ENCODE peak calls at places on chromosomes 7 and 10, in four cellular contexts. C is K562, D is WTC11, X is H1. M is an unnamed sample.

GRCh38 chr10:68406111-68406814 is 814 bp downstream of the RUFY2 start:
- DNase-seq in C (peak), D (peak), X (no peak), M (peak)

GRCh38 chr10:16466001-16466400 is 29.2 kb downstream of the PTER start:
- DNase-seq in C (no peak), D (no peak), X (no peak), M (no peak)

GRCh38 chr10:127398140-127398966 is 150.8 kb upstream of the NPS start:
- DNase-seq in C (no peak), D (no peak), X (no peak), M (peak)

GRCh38 chr7:112252141-112252540 is 45.6 kb downstream of the ZNF277 start:
- DNase-seq in C (no peak), D (no peak), X (no peak), M (no peak)

GRCh38 chr10:70277396-70278030 is 6.3 kb downstream of the NPFFR1 start:
- DNase-seq in C (no peak), D (no peak), X (no peak), M (no peak)

GRCh38 chr10:114499630-114500190 is 95.4 kb upstream of the AFAP1L2 start:
- DNase-seq in C (no peak), D (no peak), X (no peak), M (no peak)

GRCh38 chr7:151342102-151342646 is 562 bp downstream of the NUB1 start:
- DNase-seq in C (no peak), D (no peak), X (no peak), M (no peak)

GRCh38 chr7:114554781-114555537 is 140.3 kb downstream of the FOXP2 start:
- DNase-seq in C (no peak), D (no peak), X (no peak), M (no peak)

GRCh38 chr10:101834341-101834740 is 9.3 kb downstream of the KCNIP2 start:
- DNase-seq in C (peak), D (no peak), X (no peak), M (no peak)

GRCh38 chr10:83666762-83667161 is 472.5 kb upstream of the GHITM start:
- DNase-seq in C (no peak), D (no peak), X (no peak), M (no peak)

GRCh38 chr7:16954326-16954725 is 72.5 kb upstream of the AGR3 start:
- DNase-seq in C (no peak), D (no peak), X (no peak), M (no peak)

GRCh38 chr10:2619472-2619871 is 447.9 kb upstream of the PFKP start:
- DNase-seq in C (peak), D (peak), X (no peak), M (peak)

GRCh38 chr10:6729071-6729773 is 149.1 kb upstream of the PRKCQ start:
- DNase-seq in C (no peak), D (no peak), X (no peak), M (no peak)

GRCh38 chr7:80942261-80943041 is 23.6 kb upstream of the SEMA3C start:
- DNase-seq in C (no peak), D (peak), X (peak), M (peak)

GRCh38 chr7:111240371-111240770 is 149.4 kb downstream of the LRRN3 start:
- DNase-seq in C (no peak), D (no peak), X (no peak), M (no peak)

GRCh38 chr7:13240349-13240748 is 552.9 kb downstream of the ARL4A start:
- DNase-seq in C (no peak), D (no peak), X (no peak), M (no peak)

GRCh38 chr7:139991267-139991666 is 71.5 kb downstream of the PARP12 start:
- DNase-seq in C (no peak), D (no peak), X (no peak), M (no peak)

GRCh38 chr10:82874671-82875070 is 999.7 kb downstream of the NRG3 start:
- DNase-seq in C (no peak), D (no peak), X (no peak), M (no peak)

GRCh38 chr7:42833411-42833810 is 78.5 kb downstream of the C7orf25 start:
- DNase-seq in C (no peak), D (no peak), X (no peak), M (no peak)

GRCh38 chr10:46228076-46229071 is 58.4 kb upstream of the ANTXRL start:
- DNase-seq in C (peak), D (peak), X (peak), M (peak)

GRCh38 chr10:13890617-13891541 is 304.1 kb downstream of the PRPF18 start:
- DNase-seq in C (no peak), D (no peak), X (no peak), M (peak)

GRCh38 chr7:27605689-27606269 is 56.9 kb downstream of the HIBADH start:
- DNase-seq in C (no peak), D (no peak), X (no peak), M (no peak)

GRCh38 chr10:79162861-79163662 is 94.3 kb downstream of the ZMIZ1 start:
- DNase-seq in C (no peak), D (no peak), X (no peak), M (no peak)

GRCh38 chr10:22652988-22653431 is 61.4 kb downstream of the PIP4K2A start:
- DNase-seq in C (no peak), D (no peak), X (no peak), M (no peak)

GRCh38 chr7:38777609-38778008 is 131.4 kb downstream of the VPS41 start:
- DNase-seq in C (no peak), D (no peak), X (no peak), M (no peak)

GRCh38 chr10:73886625-73887024 is 12.3 kb upstream of the CAMK2G start:
- DNase-seq in C (no peak), D (no peak), X (no peak), M (no peak)
- TF ChIP-seq TEAD4 in C (no peak), D (no peak), X (no peak), M (no peak)

GRCh38 chr10:618229-618989 is 71.1 kb downstream of the DIP2C start:
- DNase-seq in C (no peak), D (no peak), X (no peak), M (no peak)
- TF ChIP-seq TEAD4 in C (no peak), D (no peak), X (no peak), M (no peak)

DNA sequence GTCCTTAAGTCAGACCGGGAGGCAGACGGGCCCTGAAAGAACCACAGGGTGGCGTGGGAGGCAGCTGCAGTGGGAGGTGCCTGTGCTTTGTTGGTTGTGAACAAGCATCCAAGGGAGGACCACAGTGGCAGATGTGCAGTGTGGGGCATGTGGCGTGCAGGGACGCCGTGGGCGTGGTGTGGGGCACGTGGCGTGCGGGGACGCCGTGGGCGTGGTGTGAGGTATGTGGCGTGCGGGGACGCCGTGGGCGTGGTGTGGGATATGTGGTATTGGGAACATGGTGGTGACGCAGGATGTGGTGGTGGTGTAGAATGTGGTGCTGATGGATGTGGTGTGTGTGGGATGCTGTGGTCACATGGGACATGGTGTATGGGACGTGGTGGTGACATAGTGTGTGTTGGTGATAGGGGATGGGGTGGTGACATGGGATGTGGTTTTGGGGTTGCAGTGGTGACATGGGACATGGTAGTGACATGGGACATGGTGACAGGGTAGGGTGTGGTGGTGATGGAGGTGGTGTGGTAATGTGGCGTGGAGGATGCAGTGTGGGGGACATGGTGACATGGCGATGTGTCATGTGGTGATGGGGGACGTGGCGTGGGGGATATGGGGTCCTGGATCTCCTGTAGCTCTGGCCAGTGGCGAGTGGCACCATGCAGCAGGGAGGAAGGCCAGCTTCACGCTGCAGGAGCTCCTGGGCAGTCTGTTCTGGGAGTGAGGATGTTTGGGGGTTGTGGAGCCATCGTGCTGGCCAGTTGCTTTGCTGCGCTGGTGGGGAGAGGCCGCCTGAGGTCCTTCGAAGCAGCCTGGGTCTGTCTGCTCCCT is 78.8 kb downstream of the INPP5A start:
- DNase-seq in C (no peak), D (no peak), X (no peak), M (no peak)
- TF ChIP-seq TEAD4 in C (no peak), D (no peak), X (no peak), M (no peak)

DNA sequence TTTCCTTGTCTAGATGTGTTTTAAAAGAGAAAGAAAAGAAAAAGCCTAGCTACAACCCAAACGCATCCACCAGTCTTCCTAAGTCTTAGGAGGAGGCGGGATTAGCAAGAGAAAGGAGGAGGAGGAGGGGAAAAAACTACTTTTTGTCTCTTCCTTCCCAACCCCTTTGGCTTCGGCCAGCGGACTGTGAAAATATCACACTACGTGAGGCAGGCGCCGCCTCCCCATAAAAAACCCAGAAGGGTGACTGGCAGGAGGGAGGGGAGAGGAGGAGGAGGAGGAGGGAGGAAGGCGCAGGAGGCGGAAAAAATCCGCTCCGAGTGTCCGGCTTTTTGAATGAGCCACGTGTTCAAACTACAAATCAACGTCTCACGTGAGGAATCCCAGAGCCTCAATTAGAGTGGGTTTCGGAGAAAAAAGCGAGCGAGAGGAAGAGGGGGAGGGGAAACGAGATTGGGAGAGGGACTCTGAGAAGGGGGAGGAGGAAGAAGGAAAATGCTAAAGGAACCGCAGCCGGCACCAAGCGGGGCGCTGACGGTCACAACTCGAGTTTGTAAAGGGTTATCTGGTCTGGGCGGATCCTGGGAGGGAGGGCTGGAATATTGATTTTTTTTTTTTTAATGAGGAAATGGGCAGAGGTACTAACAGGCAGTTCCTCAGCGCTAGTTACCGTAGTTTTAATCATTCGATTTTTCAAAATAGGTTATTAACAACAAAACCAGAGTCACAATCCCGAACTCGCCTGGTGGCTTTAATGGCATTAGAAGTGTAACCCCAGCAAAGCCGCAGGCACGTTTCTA is at the start of gene IGF2BP3:
- DNase-seq in C (peak), D (peak), X (peak), M (peak)
- TF ChIP-seq TEAD4 in C (peak), D (no peak), X (no peak), M (peak)

GRCh38 chr7:523436-524336 is 4.0 kb upstream of the PDGFA start:
- DNase-seq in C (peak), D (no peak), X (no peak), M (no peak)
- TF ChIP-seq TEAD4 in C (peak), D (no peak), X (no peak), M (no peak)

GRCh38 chr7:75854233-75854632 is 24.6 kb upstream of the RHBDD2 start:
- DNase-seq in C (no peak), D (no peak), X (no peak), M (no peak)
- TF ChIP-seq TEAD4 in C (no peak), D (no peak), X (no peak), M (no peak)

DNA sequence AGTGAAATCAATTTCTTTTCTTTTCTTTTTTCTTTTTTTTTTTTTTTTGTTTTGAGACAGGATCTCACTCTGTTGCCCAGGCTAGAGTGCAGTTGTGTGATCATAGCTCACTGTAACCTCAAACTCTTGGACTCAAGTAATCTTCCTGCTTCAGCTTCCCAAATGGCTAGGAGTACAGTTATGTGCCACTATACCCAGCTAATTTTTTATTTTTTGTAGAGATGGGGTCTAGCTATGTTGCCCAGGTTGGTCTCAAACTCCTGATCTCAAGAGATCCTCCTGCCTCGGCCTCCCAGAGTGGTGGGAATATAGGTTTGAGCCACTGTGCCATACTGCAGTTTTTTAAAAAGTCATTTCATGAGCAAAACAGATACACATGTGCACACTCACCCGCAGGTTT is 79.8 kb downstream of the ANK3 start:
- DNase-seq in C (no peak), D (no peak), X (no peak), M (no peak)
- TF ChIP-seq TEAD4 in C (no peak), D (no peak), X (no peak), M (no peak)